ENCODE peak calls at places on chromosomes 5 and 9, in four cellular contexts. P is fibroblast of lung, H is SK-N-SH, L is GM23248. F is an unnamed sample. For H3K4me1, the result is how much of the 10 kb centered on the place peaks cover.

GRCh38 chr5:118956727-118957126 is 31.6 kb downstream of the DTWD2 start:
- DNase-seq in H (peak), L (peak), P (peak), F (peak)

GRCh38 chr9:135516132-135516860 is 4.9 kb upstream of the LCN1 start:
- DNase-seq in H (no peak), L (no peak), P (no peak), F (peak)

GRCh38 chr5:154409230-154409840 is 36.5 kb upstream of the SAP30L start:
- DNase-seq in L (no peak), P (no peak), H (no peak), F (no peak)

GRCh38 chr5:147949711-147950573 is 43.6 kb upstream of the C5orf46 start:
- DNase-seq in P (peak), L (peak), H (peak), F (peak)

GRCh38 chr9:95182854-95183563 is 134.5 kb downstream of the FANCC start:
- DNase-seq in L (no peak), H (no peak), P (no peak), F (no peak)

GRCh38 chr9:113546566-113546965 is 83.0 kb downstream of the RGS3 start:
- DNase-seq in L (no peak), H (no peak), P (no peak), F (no peak)

GRCh38 chr5:141478321-141478945 is 2.7 kb downstream of the PCDHGC3 start:
- DNase-seq in P (no peak), L (peak), H (no peak), F (peak)

GRCh38 chr5:92944903-92945629 is 636.0 kb downstream of the NR2F1-AS1 start:
- DNase-seq in H (no peak), P (peak), L (peak), F (peak)

GRCh38 chr5:88251048-88251711 is 17.5 kb downstream of the TMEM161B start:
- DNase-seq in H (no peak), P (peak), L (no peak), F (no peak)

GRCh38 chr9:108439967-108440366 is 415.8 kb downstream of the ACTL7B start:
- DNase-seq in H (no peak), P (peak), L (peak), F (peak)

GRCh38 chr5:138148811-138149210 is 9.6 kb upstream of the NME5 start:
- DNase-seq in P (peak), H (no peak), L (peak), F (no peak)

GRCh38 chr5:168434746-168435321 is 51.4 kb upstream of the RARS1 start:
- DNase-seq in P (no peak), L (peak), H (no peak), F (peak)

GRCh38 chr5:2522372-2522771 is 229.1 kb downstream of the IRX2 start:
- DNase-seq in H (no peak), L (no peak), P (no peak), F (no peak)

GRCh38 chr9:7006417-7006816 is 248.6 kb downstream of the KDM4C start:
- DNase-seq in L (no peak), H (no peak), P (no peak), F (no peak)

GRCh38 chr9:93022721-93023520 is 35.6 kb upstream of the SUSD3 start:
- DNase-seq in H (no peak), P (no peak), L (no peak), F (peak)

GRCh38 chr9:16052146-16052545 is 499.3 kb downstream of the CCDC171 start:
- DNase-seq in P (no peak), H (no peak), L (no peak), F (no peak)

GRCh38 chr9:76642074-76642473 is 122.2 kb upstream of the PCA3 start:
- DNase-seq in H (no peak), P (no peak), L (no peak), F (no peak)

GRCh38 chr5:59187772-59188347 is 605.0 kb downstream of the RAB3C start:
- DNase-seq in L (peak), P (peak), H (no peak), F (no peak)

GRCh38 chr5:65098393-65098792 is 329.7 kb downstream of the CWC27 start:
- DNase-seq in P (no peak), L (no peak), H (no peak), F (no peak)

GRCh38 chr5:96790851-96791513 is 16.8 kb downstream of the ERAP1 start:
- DNase-seq in H (no peak), P (peak), L (peak), F (no peak)

GRCh38 chr5:155004138-155004744 is 9.3 kb upstream of the KIF4B start:
- DNase-seq in L (peak), P (no peak), H (no peak), F (no peak)

GRCh38 chr5:107383414-107383813 is 287.3 kb downstream of the EFNA5 start:
- DNase-seq in P (no peak), H (no peak), L (no peak), F (no peak)

GRCh38 chr9:100105861-100106260 is 6.8 kb downstream of the INVS start:
- DNase-seq in H (no peak), P (no peak), L (no peak), F (no peak)

GRCh38 chr9:35603506-35603985 is 1.5 kb upstream of the TESK1 start:
- DNase-seq in P (peak), L (peak), H (peak), F (peak)

GRCh38 chr9:69430206-69430605 is 105.2 kb downstream of the ENTREP1 start:
- DNase-seq in P (no peak), H (no peak), L (no peak), F (no peak)

GRCh38 chr9:134375011-134375390 is 48.7 kb downstream of the RXRA start:
- DNase-seq in L (peak), H (no peak), P (peak), F (no peak)

GRCh38 chr5:175710361-175710760 is 52.5 kb downstream of the HRH2 start:
- DNase-seq in H (no peak), L (no peak), P (no peak), F (no peak)

GRCh38 chr9:97419315-97419867 is 7.5 kb downstream of the TDRD7 start:
- DNase-seq in P (peak), L (peak), H (no peak), F (peak)

GRCh38 chr5:119318256-119318914 is 37.4 kb upstream of the TNFAIP8 start:
- DNase-seq in P (no peak), H (no peak), L (no peak), F (no peak)

GRCh38 chr5:72324186-72324825 is 4.1 kb downstream of the PTCD2 start:
- DNase-seq in L (peak), P (no peak), H (no peak), F (no peak)

GRCh38 chr9:17134396-17134842 is 421 bp upstream of the CNTLN start:
- DNase-seq in P (peak), L (peak), H (no peak), F (peak)

GRCh38 chr5:83927140-83927733 is 206.6 kb upstream of the HAPLN1 start:
- DNase-seq in P (peak), H (peak), L (peak), F (peak)

GRCh38 chr5:134545070-134545868 is 19.8 kb downstream of the JADE2 start:
- DNase-seq in P (peak), L (no peak), H (no peak), F (peak)

GRCh38 chr5:134549714-134550113 is 24.2 kb downstream of the JADE2 start:
- DNase-seq in L (peak), H (no peak), P (peak), F (peak)

GRCh38 chr5:134547999-134548626 is 22.6 kb downstream of the JADE2 start:
- DNase-seq in L (no peak), P (no peak), H (no peak), F (peak)

GRCh38 chr5:134550271-134551214 is 25.1 kb downstream of the JADE2 start:
- DNase-seq in H (no peak), P (no peak), L (peak), F (peak)

DNA sequence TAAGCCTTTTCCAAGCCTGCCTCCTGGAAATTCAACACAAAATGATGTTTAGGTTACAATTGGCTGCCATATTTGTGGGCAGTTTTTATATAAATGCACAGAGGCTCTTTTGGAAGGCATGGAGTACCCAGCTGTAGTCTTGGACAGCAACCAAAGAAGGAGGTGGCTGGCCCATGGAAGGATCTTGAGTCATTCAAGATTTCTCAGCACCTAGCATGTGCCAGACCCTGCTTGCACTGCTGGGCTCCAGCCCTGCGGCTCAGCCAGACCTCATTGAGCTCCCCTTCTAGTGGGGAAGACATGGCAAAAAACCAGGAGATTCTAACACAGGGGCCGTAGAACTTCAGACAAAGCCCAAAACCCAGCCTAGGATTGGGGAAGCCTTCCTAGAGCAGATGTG is 22.1 kb downstream of the JADE2 start:
- DNase-seq in P (peak), L (peak), H (no peak), F (peak)
- H3K4me1 ChIP-seq in P (under half), L (half or more), H (under half), F (half or more)

GRCh38 chr5:113244966-113245365 is 189.8 kb downstream of the TSSK1B start:
- DNase-seq in L (no peak), H (no peak), P (no peak), F (no peak)

GRCh38 chr5:113243349-113243664 is 191.5 kb downstream of the TSSK1B start:
- DNase-seq in L (no peak), H (no peak), P (no peak), F (no peak)

GRCh38 chr5:113245427-113246052 is 189.2 kb downstream of the TSSK1B start:
- DNase-seq in P (no peak), H (no peak), L (no peak), F (no peak)

GRCh38 chr5:113249216-113249615 is 185.6 kb downstream of the TSSK1B start:
- DNase-seq in L (no peak), H (no peak), P (peak), F (peak)

DNA sequence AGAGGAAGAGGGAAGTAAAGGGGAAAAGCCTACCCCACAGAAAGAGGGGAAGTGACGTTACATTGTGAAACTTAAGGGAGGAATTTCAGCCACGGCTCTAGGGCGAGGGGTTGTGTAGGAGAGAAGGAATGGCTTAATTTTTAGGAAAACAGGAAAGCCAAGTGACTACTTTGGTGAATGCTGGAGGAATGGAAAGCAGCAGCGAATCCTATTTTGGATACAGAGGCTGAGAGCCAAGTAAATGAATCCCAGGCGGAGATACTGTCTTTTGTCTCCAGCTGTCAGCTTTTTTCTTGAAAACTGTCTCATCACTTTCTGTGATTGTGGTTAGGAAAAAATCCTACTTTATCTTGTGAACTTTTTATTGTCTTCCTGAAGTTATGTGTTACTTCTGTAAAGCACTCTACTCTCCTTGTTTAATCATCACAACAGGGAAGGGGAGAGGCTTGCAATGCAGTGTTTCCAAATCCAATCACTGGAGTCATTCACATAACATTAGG is 188.4 kb downstream of the TSSK1B start:
- DNase-seq in L (peak), H (no peak), P (peak), F (peak)
- H2AFZ ChIP-seq in L (peak), H (peak), P (no peak), F (peak)

GRCh38 chr9:136569526-136570148 is 23.8 kb upstream of the NOTCH1 start:
- DNase-seq in P (no peak), H (no peak), L (no peak), F (no peak)

GRCh38 chr9:136570916-136571315 is 25.1 kb upstream of the NOTCH1 start:
- DNase-seq in L (no peak), H (no peak), P (no peak), F (no peak)

GRCh38 chr9:136572003-136572595 is 26.3 kb upstream of the NOTCH1 start:
- DNase-seq in H (no peak), P (peak), L (no peak), F (peak)

GRCh38 chr9:136571525-136571924 is 25.7 kb upstream of the NOTCH1 start:
- DNase-seq in H (no peak), L (no peak), P (no peak), F (no peak)

DNA sequence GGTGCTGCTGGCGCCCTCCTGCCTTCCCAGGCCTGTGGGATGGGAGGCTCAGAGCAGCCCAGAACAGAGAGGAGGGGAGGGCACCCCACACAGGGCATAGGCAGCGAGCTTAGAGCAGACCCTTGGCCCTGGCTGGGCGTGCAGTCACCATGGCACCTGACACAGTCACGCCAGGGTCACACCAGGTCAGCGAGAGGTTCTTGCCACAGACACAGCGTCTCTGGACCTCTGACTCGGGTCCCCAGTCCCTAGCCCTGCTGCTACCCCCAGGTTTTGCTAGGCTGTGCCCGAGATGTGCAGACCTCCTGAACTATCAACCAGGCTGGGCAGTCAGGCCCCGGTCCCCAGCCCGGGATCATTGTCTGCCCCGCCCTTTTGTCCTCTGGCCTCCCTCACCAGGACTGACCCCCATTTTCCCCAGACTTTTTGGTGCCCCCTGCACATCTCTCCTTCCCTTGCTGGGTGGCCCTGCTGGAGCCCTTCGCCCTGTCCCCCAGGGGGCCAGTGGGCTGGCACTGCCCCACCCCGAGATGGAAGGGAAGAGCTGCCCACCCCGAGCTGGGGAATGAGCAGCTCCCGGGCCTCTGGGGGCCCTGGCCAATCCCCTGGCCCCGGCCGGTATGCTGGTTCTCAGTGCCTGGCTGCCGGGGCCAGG is 24.5 kb upstream of the NOTCH1 start:
- DNase-seq in L (no peak), P (no peak), H (no peak), F (no peak)
- H3K4me1 ChIP-seq in L (under half), P (under half), H (under half), F (under half)

DNA sequence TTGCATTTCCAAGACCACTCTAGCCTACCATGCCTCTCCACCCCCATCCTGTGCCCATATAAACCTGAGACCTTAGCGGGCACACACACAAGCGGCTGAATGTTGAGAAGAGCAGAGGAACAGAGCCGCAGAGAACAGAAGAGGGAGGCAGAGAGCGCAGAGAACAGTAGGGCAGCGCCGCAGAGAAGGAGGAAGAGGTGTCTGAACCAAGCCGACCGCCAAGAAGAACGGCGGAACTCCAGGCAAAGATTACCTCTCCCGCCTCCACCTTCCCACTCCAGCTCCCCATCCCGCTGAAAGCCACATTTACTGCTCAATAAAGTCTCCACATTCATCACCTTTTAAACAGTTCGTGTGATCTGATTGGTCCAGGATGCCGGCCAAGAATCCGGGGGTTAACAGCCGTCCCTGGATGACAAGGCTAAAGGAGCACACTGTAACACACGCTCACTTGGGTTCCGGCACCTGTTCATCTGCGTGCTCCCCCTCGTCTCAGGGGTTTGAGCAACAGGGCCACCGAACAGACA is 33.2 kb downstream of the GRIN3A start:
- DNase-seq in P (no peak), H (no peak), L (peak), F (no peak)
- H2AFZ ChIP-seq in P (no peak), H (peak), L (no peak), F (peak)

DNA sequence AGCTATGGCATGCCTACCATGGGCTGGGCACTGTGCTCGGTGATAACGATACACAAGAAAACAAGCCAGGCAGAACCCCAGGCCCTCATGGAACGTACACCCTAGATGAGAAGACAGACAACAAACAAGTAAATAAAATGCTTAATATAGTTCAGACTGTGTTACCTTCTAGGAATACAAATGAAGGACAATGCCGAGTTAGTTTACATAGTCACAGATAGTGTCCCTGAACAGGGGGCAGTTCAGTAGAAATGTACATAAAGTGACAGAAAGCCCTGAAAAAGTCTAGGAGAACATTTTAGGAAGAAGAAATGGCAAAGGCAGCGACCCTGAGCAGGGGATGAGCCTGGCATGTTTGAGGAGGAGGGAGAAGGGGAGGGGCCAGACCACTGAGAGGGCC is 21.7 kb downstream of the SLC22A5 start:
- DNase-seq in H (no peak), L (no peak), P (no peak), F (no peak)
- H3K4me1 ChIP-seq in H (under half), L (under half), P (under half), F (under half)

GRCh38 chr9:32918628-32919027 is 82.8 kb downstream of the APTX start:
- DNase-seq in H (no peak), P (no peak), L (no peak), F (no peak)

GRCh38 chr9:32915802-32916201 is 85.6 kb downstream of the APTX start:
- DNase-seq in L (no peak), P (no peak), H (no peak), F (no peak)
- H2AFZ ChIP-seq in L (no peak), P (no peak), H (no peak), F (no peak)